ENCODE peak calls at places on chromosomes 6 and 20, in six cellular contexts. One of them, this sample, is unnamed.

GRCh38 chr6:22925304-22925835 is 356.0 kb downstream of the HDGFL1 start:
- DNase-seq in NCI-H446 treated with DMSO at 0.1 percent for 48 hours: no peak
- DNase-seq in lower lobe of right lung: no peak
- DNase-seq in NCI-H2171: no peak
- DNase-seq in aorta: no peak
- DNase-seq in RWPE1: no peak
- DNase-seq in this sample: no peak

GRCh38 chr20:41175201-41175651 is 37.9 kb downstream of the PLCG1 start:
- DNase-seq in lower lobe of right lung: no peak
- DNase-seq in RWPE1: no peak
- DNase-seq in NCI-H2171: no peak
- DNase-seq in NCI-H446 treated with DMSO at 0.1 percent for 48 hours: no peak
- DNase-seq in aorta: no peak
- DNase-seq in this sample: no peak

GRCh38 chr6:82840571-82840970 is 225.1 kb downstream of the UBE3D start:
- DNase-seq in aorta: no peak
- DNase-seq in lower lobe of right lung: no peak
- DNase-seq in RWPE1: no peak
- DNase-seq in NCI-H2171: no peak
- DNase-seq in NCI-H446 treated with DMSO at 0.1 percent for 48 hours: no peak
- DNase-seq in this sample: no peak

GRCh38 chr6:25788305-25788922 is 33.9 kb downstream of the SLC17A4 start:
- DNase-seq in aorta: peak
- DNase-seq in NCI-H446 treated with DMSO at 0.1 percent for 48 hours: no peak
- DNase-seq in NCI-H2171: no peak
- DNase-seq in RWPE1: peak
- DNase-seq in lower lobe of right lung: peak
- DNase-seq in this sample: no peak

GRCh38 chr6:70985151-70985550 is 28.3 kb upstream of the B3GAT2 start:
- DNase-seq in NCI-H2171: no peak
- DNase-seq in lower lobe of right lung: no peak
- DNase-seq in RWPE1: no peak
- DNase-seq in NCI-H446 treated with DMSO at 0.1 percent for 48 hours: no peak
- DNase-seq in aorta: no peak
- DNase-seq in this sample: no peak

GRCh38 chr20:49835031-49835430 is 22.4 kb downstream of the SLC9A8 start:
- DNase-seq in lower lobe of right lung: no peak
- DNase-seq in NCI-H2171: peak
- DNase-seq in NCI-H446 treated with DMSO at 0.1 percent for 48 hours: no peak
- DNase-seq in RWPE1: peak
- DNase-seq in aorta: no peak
- DNase-seq in this sample: no peak

GRCh38 chr6:145731432-145731831 is 3.9 kb downstream of the EPM2A start:
- DNase-seq in aorta: no peak
- DNase-seq in lower lobe of right lung: no peak
- DNase-seq in RWPE1: no peak
- DNase-seq in NCI-H2171: no peak
- DNase-seq in NCI-H446 treated with DMSO at 0.1 percent for 48 hours: no peak
- DNase-seq in this sample: no peak

GRCh38 chr6:2103644-2104523 is 141.5 kb downstream of the GMDS start:
- DNase-seq in lower lobe of right lung: no peak
- DNase-seq in aorta: peak
- DNase-seq in NCI-H446 treated with DMSO at 0.1 percent for 48 hours: peak
- DNase-seq in RWPE1: peak
- DNase-seq in NCI-H2171: peak
- DNase-seq in this sample: peak

GRCh38 chr6:3211681-3212080 is 15.8 kb downstream of the TUBB2B start:
- DNase-seq in lower lobe of right lung: no peak
- DNase-seq in RWPE1: no peak
- DNase-seq in NCI-H2171: no peak
- DNase-seq in aorta: peak
- DNase-seq in NCI-H446 treated with DMSO at 0.1 percent for 48 hours: no peak
- DNase-seq in this sample: no peak